ENCODE peak calls at places on chromosomes 3 and 15, in five cellular contexts. A is K562, K is A549, I is GM12878, U is HepG2. J is an unnamed sample.

GRCh38 chr3:39721076-39721475 is 88.3 kb upstream of the MYRIP start:
- DNase-seq in I (no peak), A (no peak), K (no peak), U (no peak), J (no peak)

GRCh38 chr15:92629276-92629974 is 26.1 kb downstream of the FAM174B start:
- DNase-seq in U (no peak), A (no peak), K (no peak), I (no peak), J (no peak)

GRCh38 chr3:132222868-132223538 is 94.2 kb upstream of the ACP3 start:
- DNase-seq in U (no peak), I (no peak), K (no peak), A (no peak), J (no peak)

GRCh38 chr3:125032100-125032643 is 23.6 kb downstream of the HEG1 start:
- DNase-seq in K (no peak), I (no peak), A (no peak), U (peak; percentile 70), J (peak; percentile 34)

GRCh38 chr15:60383008-60383694 is 14.6 kb downstream of the ANXA2 start:
- DNase-seq in I (no peak), K (no peak), U (no peak), A (no peak), J (no peak)

GRCh38 chr15:85380860-85381535 is 595 bp downstream of the AKAP13 start:
- DNase-seq in A (peak; percentile 6), I (no peak), U (no peak), K (peak; percentile 48), J (peak; percentile 73)

GRCh38 chr3:23241256-23241655 is 38.1 kb downstream of the UBE2E2 start:
- DNase-seq in K (no peak), I (no peak), U (no peak), A (no peak), J (no peak)

GRCh38 chr3:13163848-13164382 is 90.7 kb upstream of the IQSEC1 start:
- DNase-seq in K (no peak), I (no peak), U (no peak), A (no peak), J (no peak)

GRCh38 chr15:42133892-42134502 is 22.4 kb downstream of the PLA2G4F start:
- DNase-seq in I (no peak), A (peak; percentile 76), U (peak; percentile 52), K (peak; percentile 41), J (peak; percentile 89)

GRCh38 chr3:46349484-46350261 is 4.2 kb upstream of the CCR2 start:
- DNase-seq in A (no peak), U (no peak), I (no peak), K (no peak), J (no peak)

GRCh38 chr15:89089316-89090230 is 1.3 kb downstream of the ABHD2 start:
- DNase-seq in U (no peak), K (no peak), A (no peak), I (no peak), J (no peak)

GRCh38 chr15:43511012-43511885 is 6.2 kb upstream of the MAP1A start:
- DNase-seq in I (no peak), U (peak; percentile 20), K (peak; percentile 38), A (peak; percentile 43), J (peak; percentile 70)

GRCh38 chr3:72683068-72683467 is 165.2 kb downstream of the SHQ1 start:
- DNase-seq in A (no peak), I (peak; percentile 57), U (no peak), K (no peak), J (no peak)

GRCh38 chr15:84883433-84883832 is 1.0 kb upstream of the SLC28A1 start:
- DNase-seq in I (no peak), K (no peak), U (peak; percentile 64), A (no peak), J (no peak)

GRCh38 chr3:139108253-139108969 is 63.7 kb upstream of the PRR23C start:
- DNase-seq in U (no peak), A (no peak), K (no peak), I (no peak), J (no peak)

GRCh38 chr3:11312139-11312538 is 39.9 kb downstream of the ATG7 start:
- DNase-seq in A (no peak), K (no peak), U (no peak), I (no peak), J (no peak)

GRCh38 chr15:39731266-39731665 is 51.4 kb downstream of the FSIP1 start:
- DNase-seq in K (no peak), I (no peak), A (no peak), U (no peak), J (no peak)

GRCh38 chr3:63193647-63194046 is 84.5 kb upstream of the SYNPR start:
- DNase-seq in K (no peak), A (peak; percentile 3), U (peak; percentile 6), I (no peak), J (peak; percentile 77)

GRCh38 chr3:158711886-158712285 is 20.4 kb downstream of the RARRES1 start:
- DNase-seq in I (no peak), A (no peak), K (peak; percentile 55), U (no peak), J (no peak)

GRCh38 chr3:35183915-35184675 is 455.2 kb upstream of the ARPP21 start:
- DNase-seq in I (no peak), K (no peak), U (no peak), A (no peak), J (no peak)

DNA sequence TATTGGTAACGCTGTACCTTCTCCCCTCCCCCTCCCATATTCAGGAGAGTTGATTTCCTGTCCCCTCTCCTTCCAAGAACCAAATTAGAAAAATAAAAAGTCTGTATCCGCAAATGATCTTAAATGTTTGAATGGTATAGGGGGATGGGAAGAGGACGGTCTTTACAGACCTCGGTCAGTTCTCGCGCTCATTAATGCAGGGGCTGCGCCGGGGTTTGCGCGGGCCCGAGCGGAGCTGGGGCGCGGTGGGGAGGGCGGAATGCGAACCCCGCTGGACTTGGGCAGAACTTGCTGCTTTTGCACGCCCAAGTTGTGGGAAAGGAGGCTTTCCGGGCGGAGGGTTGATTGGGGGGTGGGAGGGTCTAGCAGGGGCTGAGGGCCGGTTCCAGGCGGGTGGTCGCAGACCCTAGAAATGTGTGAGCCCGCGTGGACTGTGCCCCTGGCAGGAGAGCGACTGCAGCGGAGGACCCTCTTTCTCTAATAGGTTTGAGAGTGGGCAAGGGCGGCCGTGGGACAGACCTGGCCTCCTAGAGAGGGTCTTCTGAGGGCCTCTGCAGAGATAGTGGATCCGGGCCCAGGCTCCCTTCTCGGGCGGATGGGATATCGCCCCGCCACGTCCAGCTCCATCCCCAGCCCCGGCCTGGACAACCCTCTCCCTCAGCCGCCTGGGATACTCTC is 11.1 kb downstream of the NR2F2 start:
- DNase-seq in U (no peak), A (no peak), I (no peak), K (no peak), J (peak; percentile 73)
- H3K4me2 ChIP-seq in U (no peak overlapping the region), A (no peak overlapping the region), I (peak overlapping the region; percentile 48), K (peak overlapping the region; percentile 94), J (peak overlapping the region; percentile 83)

GRCh38 chr15:67173786-67174185 is 80.7 kb downstream of the AAGAB start:
- DNase-seq in K (no peak), U (no peak), I (no peak), A (no peak), J (no peak)

GRCh38 chr15:67174864-67175573 is 79.4 kb downstream of the AAGAB start:
- DNase-seq in A (no peak), U (no peak), K (peak; percentile 94), I (no peak), J (no peak)

GRCh38 chr15:67176195-67176971 is 78.1 kb downstream of the AAGAB start:
- DNase-seq in I (no peak), K (no peak), A (no peak), U (no peak), J (peak; percentile 33)

GRCh38 chr15:67174446-67174845 is 80.0 kb downstream of the AAGAB start:
- DNase-seq in U (no peak), K (no peak), A (no peak), I (no peak), J (no peak)

GRCh38 chr15:67175643-67176071 is 78.8 kb downstream of the AAGAB start:
- DNase-seq in I (peak; percentile 8), K (no peak), U (no peak), A (no peak), J (no peak)
- TF ChIP-seq JUNB in I (peak; percentile 27), K (no peak), U (no peak), A (no peak), J (no peak)

GRCh38 chr3:15801298-15801697 is 3.5 kb upstream of the ANKRD28 start:
- DNase-seq in I (no peak), U (no peak), K (no peak), A (no peak), J (no peak)
- H3K4me2 ChIP-seq in I (no peak overlapping the region), U (no peak overlapping the region), K (no peak overlapping the region), A (no peak overlapping the region), J (no peak overlapping the region)

GRCh38 chr15:82081904-82082810 is 36.3 kb upstream of the MEX3B start:
- DNase-seq in U (no peak), A (peak; percentile 51), K (no peak), I (no peak), J (peak; percentile 89)
- TF ChIP-seq JUNB in U (no peak), A (no peak), K (no peak), I (no peak), J (no peak)

DNA sequence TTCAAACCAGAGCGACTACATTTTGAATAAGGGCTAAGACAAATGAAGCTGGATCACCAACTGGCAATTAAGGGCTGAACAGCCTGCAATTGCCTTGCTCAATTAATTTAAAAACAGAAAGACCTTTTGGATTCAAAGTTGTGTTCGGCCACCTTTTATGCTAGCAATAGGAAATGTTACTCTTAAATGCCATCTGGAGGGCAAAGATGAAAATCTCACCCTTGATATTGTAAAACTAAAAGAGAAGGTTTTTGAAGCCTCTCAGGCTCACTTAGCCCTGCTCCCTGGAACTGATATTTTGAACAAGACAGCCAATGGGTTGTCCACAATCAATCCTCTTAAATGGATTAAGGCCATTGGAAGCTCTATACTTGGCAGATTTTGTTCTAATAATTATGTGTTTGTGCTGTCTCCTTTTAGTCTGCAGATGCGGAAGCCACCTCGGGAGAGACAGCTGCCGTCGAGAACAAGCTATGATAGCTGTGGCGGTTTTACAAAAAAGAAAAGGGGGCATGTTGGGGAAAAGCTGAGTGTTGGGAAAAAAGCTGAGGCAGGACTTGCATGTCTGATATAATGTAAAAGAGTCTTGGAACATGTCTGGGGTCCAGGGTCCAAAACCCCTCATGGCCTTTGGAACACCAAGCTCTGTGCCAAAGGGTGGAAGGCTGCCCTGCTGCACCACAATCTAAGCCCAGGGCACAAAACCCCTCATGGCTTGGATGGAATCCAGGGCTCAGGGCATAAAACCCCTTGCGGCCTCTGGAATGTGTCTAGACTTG is 44.4 kb downstream of the ACAD9 start:
- DNase-seq in A (no peak), K (no peak), I (no peak), U (no peak), J (no peak)
- H3K4me2 ChIP-seq in A (no peak overlapping the region), K (no peak overlapping the region), I (no peak overlapping the region), U (no peak overlapping the region), J (no peak overlapping the region)

GRCh38 chr3:169522595-169523529 is 140.7 kb downstream of the MECOM start:
- DNase-seq in K (no peak), A (no peak), U (no peak), I (no peak), J (no peak)
- TF ChIP-seq JUNB in K (no peak), A (no peak), U (no peak), I (no peak), J (no peak)